ENCODE peak calls at places on chromosomes 12 and 14, in eight cellular contexts. One of them, this sample, is unnamed.

GRCh38 chr14:50677527-50678063 is 9.5 kb upstream of the SAV1 start:
- DNase-seq in astrocyte of the spinal cord: peak
- DNase-seq in fibroblast of lung: peak
- DNase-seq in AG04450: no peak
- DNase-seq in upper lobe of left lung: no peak
- DNase-seq in nephron progenitor cell: no peak
- DNase-seq in BE2C: no peak
- DNase-seq in gastrocnemius medialis: no peak
- DNase-seq in this sample: no peak

GRCh38 chr14:55303646-55304277 is 32.5 kb downstream of the FBXO34 start:
- DNase-seq in astrocyte of the spinal cord: no peak
- DNase-seq in fibroblast of lung: no peak
- DNase-seq in AG04450: no peak
- DNase-seq in upper lobe of left lung: no peak
- DNase-seq in nephron progenitor cell: no peak
- DNase-seq in BE2C: no peak
- DNase-seq in gastrocnemius medialis: no peak
- DNase-seq in this sample: no peak

GRCh38 chr12:79706156-79706555 is 15.4 kb upstream of the PAWR start:
- DNase-seq in astrocyte of the spinal cord: no peak
- DNase-seq in fibroblast of lung: no peak
- DNase-seq in AG04450: no peak
- DNase-seq in upper lobe of left lung: no peak
- DNase-seq in nephron progenitor cell: no peak
- DNase-seq in BE2C: no peak
- DNase-seq in gastrocnemius medialis: no peak
- DNase-seq in this sample: no peak

GRCh38 chr14:33949051-33950037 is 1.5 kb downstream of the EGLN3 start:
- DNase-seq in astrocyte of the spinal cord: no peak
- DNase-seq in fibroblast of lung: no peak
- DNase-seq in AG04450: no peak
- DNase-seq in upper lobe of left lung: no peak
- DNase-seq in nephron progenitor cell: no peak
- DNase-seq in BE2C: no peak
- DNase-seq in gastrocnemius medialis: no peak
- DNase-seq in this sample: no peak

GRCh38 chr14:77659822-77660221 is 43.4 kb upstream of the SPTLC2 start:
- DNase-seq in astrocyte of the spinal cord: no peak
- DNase-seq in fibroblast of lung: no peak
- DNase-seq in AG04450: no peak
- DNase-seq in upper lobe of left lung: no peak
- DNase-seq in nephron progenitor cell: no peak
- DNase-seq in BE2C: no peak
- DNase-seq in gastrocnemius medialis: no peak
- DNase-seq in this sample: no peak

GRCh38 chr12:118360785-118361404 is 11.8 kb downstream of the TAOK3 start:
- DNase-seq in astrocyte of the spinal cord: peak
- DNase-seq in fibroblast of lung: peak
- DNase-seq in AG04450: no peak
- DNase-seq in upper lobe of left lung: no peak
- DNase-seq in nephron progenitor cell: no peak
- DNase-seq in BE2C: no peak
- DNase-seq in gastrocnemius medialis: no peak
- DNase-seq in this sample: no peak

GRCh38 chr14:75259510-75259855 is 19.1 kb upstream of the FOS start:
- DNase-seq in astrocyte of the spinal cord: peak
- DNase-seq in fibroblast of lung: peak
- DNase-seq in AG04450: no peak
- DNase-seq in upper lobe of left lung: no peak
- DNase-seq in nephron progenitor cell: no peak
- DNase-seq in BE2C: no peak
- DNase-seq in gastrocnemius medialis: no peak
- DNase-seq in this sample: no peak

GRCh38 chr14:64000749-64001148 is 147.9 kb downstream of the SYNE2 start:
- DNase-seq in astrocyte of the spinal cord: no peak
- DNase-seq in fibroblast of lung: no peak
- DNase-seq in AG04450: no peak
- DNase-seq in upper lobe of left lung: no peak
- DNase-seq in nephron progenitor cell: no peak
- DNase-seq in BE2C: no peak
- DNase-seq in gastrocnemius medialis: no peak
- DNase-seq in this sample: no peak

GRCh38 chr14:56694609-56695008 is 115.0 kb downstream of the TMEM260 start:
- DNase-seq in astrocyte of the spinal cord: no peak
- DNase-seq in fibroblast of lung: no peak
- DNase-seq in AG04450: no peak
- DNase-seq in upper lobe of left lung: no peak
- DNase-seq in nephron progenitor cell: no peak
- DNase-seq in BE2C: no peak
- DNase-seq in gastrocnemius medialis: no peak
- DNase-seq in this sample: no peak

GRCh38 chr12:116423053-116423452 is 136.1 kb upstream of the MAP1LC3B2 start:
- DNase-seq in astrocyte of the spinal cord: peak
- DNase-seq in fibroblast of lung: peak
- DNase-seq in AG04450: no peak
- DNase-seq in upper lobe of left lung: no peak
- DNase-seq in nephron progenitor cell: no peak
- DNase-seq in BE2C: no peak
- DNase-seq in gastrocnemius medialis: no peak
- DNase-seq in this sample: no peak

GRCh38 chr12:98861232-98861631 is 216.1 kb downstream of the APAF1 start:
- DNase-seq in astrocyte of the spinal cord: no peak
- DNase-seq in fibroblast of lung: no peak
- DNase-seq in AG04450: no peak
- DNase-seq in upper lobe of left lung: no peak
- DNase-seq in nephron progenitor cell: no peak
- DNase-seq in BE2C: no peak
- DNase-seq in gastrocnemius medialis: no peak
- DNase-seq in this sample: no peak

GRCh38 chr12:26891704-26892103 is 46.1 kb downstream of the INTS13 start:
- DNase-seq in astrocyte of the spinal cord: no peak
- DNase-seq in fibroblast of lung: no peak
- DNase-seq in AG04450: no peak
- DNase-seq in upper lobe of left lung: no peak
- DNase-seq in nephron progenitor cell: no peak
- DNase-seq in BE2C: no peak
- DNase-seq in gastrocnemius medialis: no peak
- DNase-seq in this sample: no peak

GRCh38 chr14:20454359-20454644 is 310 bp downstream of the OSGEP start:
- DNase-seq in astrocyte of the spinal cord: no peak
- DNase-seq in fibroblast of lung: peak
- DNase-seq in AG04450: no peak
- DNase-seq in upper lobe of left lung: peak
- DNase-seq in nephron progenitor cell: no peak
- DNase-seq in BE2C: no peak
- DNase-seq in gastrocnemius medialis: peak
- DNase-seq in this sample: no peak

GRCh38 chr12:45458854-45459807 is 243.2 kb downstream of the ANO6 start:
- DNase-seq in astrocyte of the spinal cord: peak
- DNase-seq in fibroblast of lung: peak
- DNase-seq in AG04450: no peak
- DNase-seq in upper lobe of left lung: no peak
- DNase-seq in nephron progenitor cell: no peak
- DNase-seq in BE2C: no peak
- DNase-seq in gastrocnemius medialis: no peak
- DNase-seq in this sample: no peak

GRCh38 chr12:45462506-45462905 is 246.6 kb downstream of the ANO6 start:
- DNase-seq in astrocyte of the spinal cord: no peak
- DNase-seq in fibroblast of lung: no peak
- DNase-seq in AG04450: no peak
- DNase-seq in upper lobe of left lung: no peak
- DNase-seq in nephron progenitor cell: no peak
- DNase-seq in BE2C: no peak
- DNase-seq in gastrocnemius medialis: no peak
- DNase-seq in this sample: no peak

GRCh38 chr12:45468751-45469615 is 253.1 kb downstream of the ANO6 start:
- DNase-seq in astrocyte of the spinal cord: no peak
- DNase-seq in fibroblast of lung: no peak
- DNase-seq in AG04450: no peak
- DNase-seq in upper lobe of left lung: no peak
- DNase-seq in nephron progenitor cell: no peak
- DNase-seq in BE2C: peak
- DNase-seq in gastrocnemius medialis: no peak
- DNase-seq in this sample: no peak

GRCh38 chr12:45469902-45470301 is 254.0 kb downstream of the ANO6 start:
- DNase-seq in astrocyte of the spinal cord: no peak
- DNase-seq in fibroblast of lung: no peak
- DNase-seq in AG04450: no peak
- DNase-seq in upper lobe of left lung: no peak
- DNase-seq in nephron progenitor cell: no peak
- DNase-seq in BE2C: no peak
- DNase-seq in gastrocnemius medialis: no peak
- DNase-seq in this sample: peak

GRCh38 chr12:45464699-45465098 is 248.8 kb downstream of the ANO6 start:
- DNase-seq in astrocyte of the spinal cord: no peak
- DNase-seq in fibroblast of lung: no peak
- DNase-seq in AG04450: no peak
- DNase-seq in upper lobe of left lung: no peak
- DNase-seq in nephron progenitor cell: no peak
- DNase-seq in BE2C: peak
- DNase-seq in gastrocnemius medialis: no peak
- DNase-seq in this sample: no peak
- TF ChIP-seq CTCF in astrocyte of the spinal cord: no peak
- TF ChIP-seq CTCF in fibroblast of lung: no peak
- TF ChIP-seq CTCF in AG04450: peak
- TF ChIP-seq CTCF in upper lobe of left lung: no peak
- TF ChIP-seq CTCF in nephron progenitor cell: no peak
- TF ChIP-seq CTCF in BE2C: peak
- TF ChIP-seq CTCF in gastrocnemius medialis: no peak
- TF ChIP-seq CTCF in this sample: no peak

GRCh38 chr12:114938487-114939210 is 254.7 kb upstream of the TBX3 start:
- DNase-seq in astrocyte of the spinal cord: no peak
- DNase-seq in fibroblast of lung: no peak
- DNase-seq in AG04450: no peak
- DNase-seq in upper lobe of left lung: no peak
- DNase-seq in nephron progenitor cell: peak
- DNase-seq in BE2C: no peak
- DNase-seq in gastrocnemius medialis: no peak
- DNase-seq in this sample: no peak

GRCh38 chr12:114932806-114933205 is 248.8 kb upstream of the TBX3 start:
- DNase-seq in astrocyte of the spinal cord: no peak
- DNase-seq in fibroblast of lung: no peak
- DNase-seq in AG04450: no peak
- DNase-seq in upper lobe of left lung: no peak
- DNase-seq in nephron progenitor cell: no peak
- DNase-seq in BE2C: no peak
- DNase-seq in gastrocnemius medialis: no peak
- DNase-seq in this sample: no peak

GRCh38 chr12:114933428-114934160 is 249.6 kb upstream of the TBX3 start:
- DNase-seq in astrocyte of the spinal cord: peak
- DNase-seq in fibroblast of lung: peak
- DNase-seq in AG04450: peak
- DNase-seq in upper lobe of left lung: no peak
- DNase-seq in nephron progenitor cell: no peak
- DNase-seq in BE2C: no peak
- DNase-seq in gastrocnemius medialis: peak
- DNase-seq in this sample: no peak

GRCh38 chr12:114936148-114937099 is 252.4 kb upstream of the TBX3 start:
- DNase-seq in astrocyte of the spinal cord: peak
- DNase-seq in fibroblast of lung: peak
- DNase-seq in AG04450: no peak
- DNase-seq in upper lobe of left lung: no peak
- DNase-seq in nephron progenitor cell: no peak
- DNase-seq in BE2C: no peak
- DNase-seq in gastrocnemius medialis: no peak
- DNase-seq in this sample: no peak

DNA sequence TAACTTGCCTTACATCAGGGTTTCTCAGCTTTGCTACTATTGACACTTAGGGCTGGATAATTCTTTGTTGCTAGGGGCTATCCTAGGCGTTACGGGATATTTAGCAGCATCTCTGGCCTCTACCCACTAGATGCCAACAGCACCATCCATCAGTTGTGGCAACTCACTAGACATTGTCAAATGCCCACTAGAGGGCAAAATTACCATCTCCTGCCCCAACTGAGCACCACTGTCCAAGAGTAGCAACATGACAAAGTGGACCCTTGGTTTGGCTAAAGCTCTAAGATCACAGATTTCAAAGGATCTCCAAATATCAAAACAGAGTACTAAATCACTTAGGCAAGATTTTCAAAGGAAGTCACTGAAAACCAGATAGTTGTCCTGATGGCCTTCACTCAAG is 251.7 kb upstream of the TBX3 start:
- DNase-seq in astrocyte of the spinal cord: no peak
- DNase-seq in fibroblast of lung: no peak
- DNase-seq in AG04450: no peak
- DNase-seq in upper lobe of left lung: no peak
- DNase-seq in nephron progenitor cell: no peak
- DNase-seq in BE2C: no peak
- DNase-seq in gastrocnemius medialis: no peak
- DNase-seq in this sample: no peak
- TF ChIP-seq CTCF in astrocyte of the spinal cord: peak
- TF ChIP-seq CTCF in fibroblast of lung: no peak
- TF ChIP-seq CTCF in AG04450: no peak
- TF ChIP-seq CTCF in upper lobe of left lung: no peak
- TF ChIP-seq CTCF in nephron progenitor cell: no peak
- TF ChIP-seq CTCF in BE2C: peak
- TF ChIP-seq CTCF in gastrocnemius medialis: no peak
- TF ChIP-seq CTCF in this sample: no peak

GRCh38 chr12:93763746-93764147 is 86.6 kb downstream of the CRADD start:
- DNase-seq in astrocyte of the spinal cord: no peak
- DNase-seq in fibroblast of lung: peak
- DNase-seq in AG04450: no peak
- DNase-seq in upper lobe of left lung: no peak
- DNase-seq in nephron progenitor cell: no peak
- DNase-seq in BE2C: no peak
- DNase-seq in gastrocnemius medialis: no peak
- DNase-seq in this sample: no peak

GRCh38 chr12:93762912-93763311 is 85.7 kb downstream of the CRADD start:
- DNase-seq in astrocyte of the spinal cord: no peak
- DNase-seq in fibroblast of lung: no peak
- DNase-seq in AG04450: no peak
- DNase-seq in upper lobe of left lung: no peak
- DNase-seq in nephron progenitor cell: no peak
- DNase-seq in BE2C: no peak
- DNase-seq in gastrocnemius medialis: no peak
- DNase-seq in this sample: no peak

GRCh38 chr12:93766371-93766770 is 89.2 kb downstream of the CRADD start:
- DNase-seq in astrocyte of the spinal cord: no peak
- DNase-seq in fibroblast of lung: no peak
- DNase-seq in AG04450: no peak
- DNase-seq in upper lobe of left lung: no peak
- DNase-seq in nephron progenitor cell: no peak
- DNase-seq in BE2C: no peak
- DNase-seq in gastrocnemius medialis: no peak
- DNase-seq in this sample: no peak

GRCh38 chr12:93767524-93767863 is 90.3 kb downstream of the CRADD start:
- DNase-seq in astrocyte of the spinal cord: no peak
- DNase-seq in fibroblast of lung: no peak
- DNase-seq in AG04450: no peak
- DNase-seq in upper lobe of left lung: no peak
- DNase-seq in nephron progenitor cell: no peak
- DNase-seq in BE2C: no peak
- DNase-seq in gastrocnemius medialis: no peak
- DNase-seq in this sample: no peak

GRCh38 chr12:93766802-93767523 is 89.8 kb downstream of the CRADD start:
- DNase-seq in astrocyte of the spinal cord: peak
- DNase-seq in fibroblast of lung: peak
- DNase-seq in AG04450: no peak
- DNase-seq in upper lobe of left lung: peak
- DNase-seq in nephron progenitor cell: no peak
- DNase-seq in BE2C: peak
- DNase-seq in gastrocnemius medialis: peak
- DNase-seq in this sample: no peak
- TF ChIP-seq CTCF in astrocyte of the spinal cord: peak
- TF ChIP-seq CTCF in fibroblast of lung: peak
- TF ChIP-seq CTCF in AG04450: peak
- TF ChIP-seq CTCF in upper lobe of left lung: peak
- TF ChIP-seq CTCF in nephron progenitor cell: no peak
- TF ChIP-seq CTCF in BE2C: peak
- TF ChIP-seq CTCF in gastrocnemius medialis: peak
- TF ChIP-seq CTCF in this sample: peak

GRCh38 chr12:42104087-42104486 is 40.6 kb downstream of the GXYLT1 start:
- DNase-seq in astrocyte of the spinal cord: no peak
- DNase-seq in fibroblast of lung: no peak
- DNase-seq in AG04450: no peak
- DNase-seq in upper lobe of left lung: no peak
- DNase-seq in nephron progenitor cell: no peak
- DNase-seq in BE2C: no peak
- DNase-seq in gastrocnemius medialis: no peak
- DNase-seq in this sample: no peak
- TF ChIP-seq CTCF in astrocyte of the spinal cord: peak
- TF ChIP-seq CTCF in fibroblast of lung: no peak
- TF ChIP-seq CTCF in AG04450: peak
- TF ChIP-seq CTCF in upper lobe of left lung: no peak
- TF ChIP-seq CTCF in nephron progenitor cell: no peak
- TF ChIP-seq CTCF in BE2C: peak
- TF ChIP-seq CTCF in gastrocnemius medialis: no peak
- TF ChIP-seq CTCF in this sample: peak